ENCODE peak calls at places on chromosome 6, in seven cellular contexts. E, M, J, P, U, L and V are unnamed samples.

GRCh38 chr6:169906741-169907418 is 155.5 kb downstream of the ERMARD start:
- DNase-seq in E (no peak), M (no peak), J (no peak), P (peak), U (no peak), L (no peak), V (no peak)

GRCh38 chr6:11085758-11086435 is 7.7 kb upstream of the SMIM13 start:
- DNase-seq in E (no peak), M (no peak), J (no peak), P (no peak), U (no peak), L (no peak), V (no peak)

GRCh38 chr6:34391023-34391485 is 1.4 kb downstream of the NUDT3 start:
- DNase-seq in E (peak), M (peak), J (no peak), P (no peak), U (peak), L (peak), V (peak)

GRCh38 chr6:49923826-49924225 is 40.1 kb downstream of the DEFB114 start:
- DNase-seq in E (no peak), M (no peak), J (no peak), P (no peak), U (no peak), L (no peak), V (no peak)

GRCh38 chr6:154865291-154865690 is 129.8 kb upstream of the TIAM2 start:
- DNase-seq in E (no peak), M (no peak), J (no peak), P (no peak), U (peak), L (no peak), V (no peak)

GRCh38 chr6:37288247-37288646 is 30.3 kb upstream of the TMEM217 start:
- DNase-seq in E (no peak), M (no peak), J (no peak), P (no peak), U (no peak), L (no peak), V (no peak)

GRCh38 chr6:90193359-90193758 is 103.3 kb downstream of the BACH2 start:
- DNase-seq in E (no peak), M (no peak), J (no peak), P (no peak), U (no peak), L (no peak), V (no peak)

GRCh38 chr6:33277663-33278391 is 904 bp downstream of the B3GALT4 start:
- DNase-seq in E (no peak), M (no peak), J (no peak), P (no peak), U (no peak), L (no peak), V (peak)

GRCh38 chr6:17867880-17868279 is 119.6 kb downstream of the KIF13A start:
- DNase-seq in E (peak), M (peak), J (no peak), P (no peak), U (peak), L (no peak), V (no peak)

GRCh38 chr6:82176616-82177015 is 70.9 kb downstream of the IBTK start:
- DNase-seq in E (no peak), M (no peak), J (no peak), P (no peak), U (peak), L (no peak), V (no peak)

GRCh38 chr6:161594412-161594811 is 320.6 kb upstream of the AGPAT4 start:
- DNase-seq in E (no peak), M (no peak), J (no peak), P (no peak), U (no peak), L (no peak), V (no peak)

GRCh38 chr6:112348891-112349736 is 2.0 kb downstream of the RFPL4B start:
- DNase-seq in E (no peak), M (no peak), J (no peak), P (no peak), U (no peak), L (no peak), V (no peak)

GRCh38 chr6:126804255-126805064 is 314.0 kb upstream of the RSPO3 start:
- DNase-seq in E (peak), M (peak), J (no peak), P (no peak), U (peak), L (peak), V (no peak)

GRCh38 chr6:32982084-32982701 is 13.8 kb downstream of the BRD2 start:
- DNase-seq in E (peak), M (no peak), J (no peak), P (no peak), U (peak), L (no peak), V (no peak)

GRCh38 chr6:56040271-56040670 is 164.9 kb upstream of the BMP5 start:
- DNase-seq in E (peak), M (no peak), J (no peak), P (no peak), U (peak), L (no peak), V (no peak)

GRCh38 chr6:99550046-99550445 is 18.4 kb downstream of the CCNC start:
- DNase-seq in E (no peak), M (no peak), J (no peak), P (no peak), U (no peak), L (no peak), V (no peak)

GRCh38 chr6:10962673-10963072 is 75.8 kb downstream of the SYCP2L start:
- DNase-seq in E (peak), M (no peak), J (no peak), P (no peak), U (peak), L (peak), V (no peak)

GRCh38 chr6:138897031-138897430 is 91.0 kb downstream of the REPS1 start:
- DNase-seq in E (no peak), M (no peak), J (no peak), P (no peak), U (no peak), L (no peak), V (no peak)

GRCh38 chr6:166751051-166751595 is 124.1 kb upstream of the RPS6KA2 start:
- DNase-seq in E (no peak), M (no peak), J (no peak), P (no peak), U (no peak), L (no peak), V (no peak)

GRCh38 chr6:10237284-10238043 is 177.4 kb downstream of the TFAP2A start:
- DNase-seq in E (no peak), M (no peak), J (no peak), P (no peak), U (peak), L (no peak), V (peak)

GRCh38 chr6:152634773-152635172 is 2.4 kb downstream of the SYNE1 start:
- DNase-seq in E (no peak), M (no peak), J (no peak), P (no peak), U (no peak), L (no peak), V (no peak)

GRCh38 chr6:50936277-50936681 is 117.6 kb downstream of the TFAP2B start:
- DNase-seq in E (no peak), M (peak), J (no peak), P (no peak), U (peak), L (no peak), V (no peak)